ENCODE peak calls at places on chromosomes 7 and 10, in five cellular contexts. G, Y, I, N and T are unnamed samples.

GRCh38 chr10:96446966-96447596 is 66.6 kb downstream of the TLL2 start:
- DNase-seq in Y (no peak), G (no peak), N (no peak), I (no peak), T (no peak)

GRCh38 chr7:2399848-2400587 is 3.4 kb upstream of the CHST12 start:
- DNase-seq in Y (peak; percentile 86), I (peak; percentile 79), N (no peak), G (peak; percentile 75), T (peak; percentile 91)

GRCh38 chr7:31782411-31782991 is 95.5 kb downstream of the PPP1R17 start:
- DNase-seq in G (no peak), Y (no peak), N (no peak), I (no peak), T (no peak)

GRCh38 chr7:49438281-49438680 is 335.2 kb upstream of the VWC2 start:
- DNase-seq in N (no peak), Y (no peak), G (no peak), I (no peak), T (no peak)

GRCh38 chr10:30115391-30116253 is 56.2 kb upstream of the JCAD start:
- DNase-seq in G (no peak), Y (no peak), I (no peak), N (no peak), T (no peak)

GRCh38 chr10:4344544-4344994 is 481.4 kb upstream of the AKR1E2 start:
- DNase-seq in N (no peak), Y (no peak), G (peak; percentile 24), I (peak; percentile 22), T (no peak)

GRCh38 chr7:70696139-70696782 is 435.7 kb upstream of the GALNT17 start:
- DNase-seq in G (no peak), I (no peak), Y (no peak), N (no peak), T (no peak)

GRCh38 chr7:1809601-1810258 is 139.7 kb downstream of the ELFN1 start:
- DNase-seq in N (no peak), G (no peak), Y (no peak), I (no peak), T (no peak)

GRCh38 chr7:149011491-149011890 is 16.8 kb downstream of the PDIA4 start:
- DNase-seq in I (no peak), N (peak; percentile 11), Y (no peak), G (no peak), T (no peak)

GRCh38 chr7:155602750-155603149 is 41.7 kb upstream of the RBM33 start:
- DNase-seq in I (no peak), N (no peak), G (no peak), Y (no peak), T (no peak)

GRCh38 chr10:65030263-65030662 is 1509.1 kb downstream of the REEP3 start:
- DNase-seq in G (no peak), Y (no peak), N (no peak), I (no peak), T (no peak)

GRCh38 chr7:3087243-3087642 is 43.6 kb upstream of the CARD11 start:
- DNase-seq in I (no peak), Y (no peak), G (no peak), N (no peak), T (no peak)

GRCh38 chr7:115471891-115472290 is 550.0 kb downstream of the MDFIC start:
- DNase-seq in I (no peak), G (no peak), Y (no peak), N (no peak), T (no peak)

DNA sequence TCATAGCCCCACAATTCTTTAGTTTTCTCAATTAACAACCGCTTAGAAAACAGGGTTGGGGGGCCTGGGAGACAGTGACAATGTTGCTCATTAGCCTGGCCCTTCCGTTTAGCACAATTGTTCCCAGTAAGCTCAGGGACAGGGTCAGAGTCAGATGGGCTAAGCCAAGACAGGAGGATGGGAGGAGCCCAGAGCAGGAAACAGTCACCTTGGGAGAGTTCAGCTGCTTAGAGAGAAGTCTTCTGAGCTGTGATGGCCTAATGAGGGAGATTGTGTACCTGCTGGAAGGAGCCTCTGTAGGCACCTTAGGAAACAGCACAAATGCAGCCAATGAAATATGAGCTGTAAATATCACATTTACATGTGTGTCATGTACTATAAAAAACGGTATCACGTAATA is 35.9 kb downstream of the SVOPL start:
- DNase-seq in G (peak; percentile 24), I (no peak), N (no peak), Y (no peak), T (peak; percentile 16)
- H3K4me1 ChIP-seq in G (no peaks in the 10 kb centered on the region), I (peaks cover 7% of the 10 kb centered on the region), N (no peaks in the 10 kb centered on the region), Y (peaks cover 5% of the 10 kb centered on the region), T (peaks cover 3% of the 10 kb centered on the region)

DNA sequence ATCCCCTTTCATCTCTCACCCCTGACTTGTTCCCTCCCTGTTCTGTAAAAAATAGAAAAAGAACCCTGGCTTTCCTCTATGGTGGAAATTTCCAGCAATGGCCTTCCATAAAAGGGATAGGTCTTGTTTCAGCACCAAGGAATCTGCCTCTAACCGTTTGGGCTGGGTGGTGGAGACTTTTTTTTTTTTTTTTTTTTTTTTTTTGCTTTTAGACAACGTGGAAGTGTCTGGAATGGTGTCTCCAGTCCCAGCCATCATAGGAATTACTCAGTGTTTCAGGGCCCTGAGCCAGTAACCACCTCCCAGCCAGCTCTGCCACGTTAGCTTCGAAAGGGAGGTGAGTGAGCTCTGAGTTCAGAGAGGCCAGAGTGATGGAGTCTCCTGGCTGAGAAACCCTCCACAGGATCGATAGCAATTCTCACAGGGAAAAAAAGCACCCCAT is 97.3 kb upstream of the COL1A2 start:
- DNase-seq in I (peak; percentile 70), N (no peak), Y (peak; percentile 32), G (peak; percentile 48), T (no peak)
- TF ChIP-seq POLR2A in I (no peak), N (no peak), Y (no peak), G (no peak), T (no peak)

GRCh38 chr7:12716722-12717121 is 29.3 kb downstream of the ARL4A start:
- DNase-seq in I (no peak), G (no peak), N (no peak), Y (no peak), T (no peak)

GRCh38 chr7:12713625-12714435 is 26.4 kb downstream of the ARL4A start:
- DNase-seq in G (no peak), Y (no peak), I (no peak), N (no peak), T (no peak)

GRCh38 chr7:12714436-12714737 is 27.0 kb downstream of the ARL4A start:
- DNase-seq in Y (no peak), I (no peak), N (no peak), G (no peak), T (no peak)

GRCh38 chr7:12715372-12716133 is 28.1 kb downstream of the ARL4A start:
- DNase-seq in G (peak; percentile 83), I (peak; percentile 29), Y (peak; percentile 79), N (peak; percentile 73), T (peak; percentile 80)

GRCh38 chr7:12716134-12716667 is 28.8 kb downstream of the ARL4A start:
- DNase-seq in Y (no peak), I (no peak), N (no peak), G (no peak), T (no peak)
- H3K4me1 ChIP-seq in Y (peaks cover 13% of the 10 kb centered on the region), I (peaks cover 6% of the 10 kb centered on the region), N (no peaks in the 10 kb centered on the region), G (peaks cover 29% of the 10 kb centered on the region), T (no peaks in the 10 kb centered on the region)

GRCh38 chr10:80429521-80429966 is 21.2 kb downstream of the PRXL2A start:
- DNase-seq in I (no peak), N (peak; percentile 80), Y (peak; percentile 56), G (peak; percentile 66), T (peak; percentile 80)
- TF ChIP-seq POLR2A in I (no peak), N (no peak), Y (no peak), G (no peak), T (no peak)

GRCh38 chr10:93063977-93064660 is 3.5 kb downstream of the CYP26C1 start:
- DNase-seq in G (no peak), I (no peak), N (no peak), Y (no peak), T (no peak)
- H3K4me1 ChIP-seq in G (peaks cover 32% of the 10 kb centered on the region), I (peaks cover 15% of the 10 kb centered on the region), N (peaks cover 14% of the 10 kb centered on the region), Y (peaks cover 32% of the 10 kb centered on the region), T (peaks cover 24% of the 10 kb centered on the region)

GRCh38 chr10:79316671-79317431 is 30.4 kb upstream of the PPIF start:
- DNase-seq in N (peak; percentile 34), I (peak; percentile 24), G (no peak), Y (no peak), T (no peak)
- TF ChIP-seq POLR2A in N (no peak), I (no peak), G (no peak), Y (no peak), T (no peak)

GRCh38 chr7:42237162-42237821 is at the start of gene GLI3:
- DNase-seq in N (peak; percentile 61), I (peak; percentile 89), G (peak; percentile 70), Y (peak; percentile 58), T (peak; percentile 53)
- H3K4me1 ChIP-seq in N (no peaks in the 10 kb centered on the region), I (peaks cover 1% of the 10 kb centered on the region), G (peaks cover 14% of the 10 kb centered on the region), Y (peaks cover 16% of the 10 kb centered on the region), T (peaks cover 7% of the 10 kb centered on the region)

GRCh38 chr10:87867453-87867852 is 4.0 kb downstream of the PTEN start:
- DNase-seq in I (no peak), G (no peak), N (no peak), Y (no peak), T (no peak)
- TF ChIP-seq POLR2A in I (no peak), G (no peak), N (no peak), Y (no peak), T (no peak)

GRCh38 chr10:101133489-101134298 is 2.6 kb downstream of the TLX1 start:
- DNase-seq in G (no peak), I (no peak), Y (no peak), N (no peak), T (no peak)

GRCh38 chr10:101132636-101133473 is 1.8 kb downstream of the TLX1 start:
- DNase-seq in G (no peak), I (no peak), N (no peak), Y (no peak), T (no peak)

GRCh38 chr10:101135151-101136006 is 4.3 kb downstream of the TLX1 start:
- DNase-seq in Y (no peak), N (no peak), G (no peak), I (no peak), T (no peak)

GRCh38 chr10:101136007-101136707 is 5.1 kb downstream of the TLX1 start:
- DNase-seq in G (no peak), Y (no peak), I (no peak), N (no peak), T (no peak)

GRCh38 chr10:101134299-101135127 is 3.4 kb downstream of the TLX1 start:
- DNase-seq in Y (no peak), G (no peak), N (no peak), I (no peak), T (no peak)
- H3K4me1 ChIP-seq in Y (peaks cover 45% of the 10 kb centered on the region), G (peaks cover 27% of the 10 kb centered on the region), N (peaks cover 19% of the 10 kb centered on the region), I (peaks cover 1% of the 10 kb centered on the region), T (peaks cover 43% of the 10 kb centered on the region)